ENCODE peak calls at places on chromosomes 7 and 10, in six cellular contexts. P, G, R, E, A and T are unnamed samples.

GRCh38 chr10:85124592-85124991 is 796.2 kb downstream of the CCSER2 start:
- DNase-seq in P (no peak), G (no peak), R (no peak), E (no peak), A (no peak), T (no peak)

GRCh38 chr10:17049195-17049594 is 80.4 kb downstream of the CUBN start:
- DNase-seq in P (no peak), G (no peak), R (no peak), E (no peak), A (no peak), T (no peak)

GRCh38 chr7:74502216-74502891 is 48.6 kb downstream of the GTF2IRD1 start:
- DNase-seq in P (peak; percentile 30), G (no peak), R (no peak), E (peak; percentile 92), A (no peak), T (no peak)

GRCh38 chr10:77348082-77348481 is 289.5 kb downstream of the KCNMA1 start:
- DNase-seq in P (no peak), G (no peak), R (no peak), E (no peak), A (peak; percentile 2), T (no peak)

GRCh38 chr7:112022128-112022527 is 184.1 kb downstream of the DOCK4 start:
- DNase-seq in P (no peak), G (no peak), R (no peak), E (no peak), A (no peak), T (no peak)

GRCh38 chr10:71045936-71046335 is 157.6 kb upstream of the PCBD1 start:
- DNase-seq in P (no peak), G (no peak), R (no peak), E (no peak), A (no peak), T (no peak)

GRCh38 chr7:16187131-16187530 is 234.2 kb downstream of the CRPPA start:
- DNase-seq in P (no peak), G (no peak), R (no peak), E (no peak), A (no peak), T (no peak)

GRCh38 chr7:22356010-22356854 is 722 bp downstream of the RAPGEF5 start:
- DNase-seq in P (no peak), G (no peak), R (peak; percentile 28), E (peak; percentile 51), A (peak; percentile 46), T (no peak)

GRCh38 chr10:97024181-97025073 is 161.3 kb downstream of the SLIT1 start:
- DNase-seq in P (peak; percentile 26), G (no peak), R (no peak), E (no peak), A (peak; percentile 38), T (no peak)

GRCh38 chr7:39700932-39701331 is 77.6 kb downstream of the RALA start:
- DNase-seq in P (no peak), G (peak; percentile 86), R (no peak), E (no peak), A (no peak), T (no peak)

GRCh38 chr7:39702133-39702532 is 78.8 kb downstream of the RALA start:
- DNase-seq in P (no peak), G (no peak), R (no peak), E (no peak), A (no peak), T (no peak)

GRCh38 chr7:39697481-39697880 is 74.1 kb downstream of the RALA start:
- DNase-seq in P (no peak), G (no peak), R (no peak), E (no peak), A (no peak), T (no peak)

GRCh38 chr7:39700165-39700564 is 76.8 kb downstream of the RALA start:
- DNase-seq in P (no peak), G (no peak), R (no peak), E (no peak), A (no peak), T (no peak)

GRCh38 chr7:39703143-39703542 is 79.8 kb downstream of the RALA start:
- DNase-seq in P (no peak), G (no peak), R (no peak), E (no peak), A (no peak), T (no peak)
- TF ChIP-seq CTCF in P (no peak), G (no peak), R (no peak), E (no peak), A (no peak), T (no peak)

GRCh38 chr10:126964190-126964589 is 59.0 kb downstream of the DOCK1 start:
- DNase-seq in P (no peak), G (no peak), R (no peak), E (no peak), A (no peak), T (no peak)

GRCh38 chr10:126972622-126973414 is 67.6 kb downstream of the DOCK1 start:
- DNase-seq in P (no peak), G (no peak), R (no peak), E (no peak), A (no peak), T (no peak)

GRCh38 chr10:126966938-126967337 is 61.7 kb downstream of the DOCK1 start:
- DNase-seq in P (no peak), G (no peak), R (no peak), E (no peak), A (no peak), T (no peak)

GRCh38 chr10:126975221-126975620 is 70.0 kb downstream of the DOCK1 start:
- DNase-seq in P (no peak), G (no peak), R (no peak), E (no peak), A (no peak), T (no peak)

GRCh38 chr10:126969310-126969709 is 64.1 kb downstream of the DOCK1 start:
- DNase-seq in P (no peak), G (no peak), R (no peak), E (no peak), A (no peak), T (no peak)
- TF ChIP-seq CTCF in P (no peak), G (no peak), R (no peak), E (no peak), A (no peak), T (no peak)

GRCh38 chr10:24418532-24418931 is 209.6 kb downstream of the KIAA1217 start:
- DNase-seq in P (no peak), G (no peak), R (no peak), E (no peak), A (no peak), T (no peak)
- TF ChIP-seq CTCF in P (no peak), G (no peak), R (no peak), E (no peak), A (no peak), T (no peak)

DNA sequence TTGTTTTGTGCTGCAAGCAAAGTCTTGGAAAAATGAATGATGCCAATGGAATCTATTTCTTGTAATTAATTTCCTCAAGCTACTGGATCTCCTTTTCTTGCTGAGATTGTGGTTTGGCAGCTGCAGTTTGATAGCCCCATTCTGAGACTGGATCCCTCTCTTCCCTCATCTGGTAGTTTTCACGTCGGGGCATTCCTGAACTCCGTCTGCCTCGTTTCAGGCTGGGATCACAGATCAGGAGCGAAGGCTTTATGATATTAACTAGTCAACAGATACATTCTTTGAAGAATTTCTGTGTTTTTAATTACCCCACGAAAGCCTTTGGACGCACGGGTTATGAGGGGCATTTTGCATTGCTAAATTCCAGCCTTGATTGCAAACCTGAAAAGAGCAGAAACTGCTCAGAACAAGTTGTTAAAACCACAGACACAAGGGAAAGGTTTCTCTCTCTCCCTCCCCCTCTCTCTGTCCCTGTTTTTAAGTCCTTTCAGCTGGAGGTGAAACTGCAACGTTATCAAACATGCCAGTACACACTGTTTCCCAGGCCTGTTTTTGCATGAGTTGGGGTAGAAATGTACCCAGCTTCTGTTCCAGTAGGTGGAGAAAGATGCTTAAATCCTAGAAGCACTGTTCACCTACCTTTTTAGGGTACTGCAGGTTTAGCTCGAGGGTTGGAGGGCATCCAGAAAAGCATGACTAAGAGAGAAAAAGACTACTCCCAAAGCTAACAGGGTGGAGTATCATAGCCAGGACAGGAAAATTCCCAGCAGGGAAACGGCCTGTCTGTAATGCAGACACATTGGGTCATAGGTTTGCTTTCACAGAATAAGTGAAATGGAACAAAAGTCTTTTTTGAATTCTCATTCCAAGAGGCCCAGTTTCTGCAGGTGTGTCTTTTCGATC is 124.3 kb downstream of the CUX1 start:
- DNase-seq in P (peak; percentile 55), G (no peak), R (no peak), E (no peak), A (peak; percentile 28), T (peak; percentile 56)
- TF ChIP-seq CTCF in P (peak; percentile 29), G (no peak), R (no peak), E (no peak), A (no peak), T (no peak)

DNA sequence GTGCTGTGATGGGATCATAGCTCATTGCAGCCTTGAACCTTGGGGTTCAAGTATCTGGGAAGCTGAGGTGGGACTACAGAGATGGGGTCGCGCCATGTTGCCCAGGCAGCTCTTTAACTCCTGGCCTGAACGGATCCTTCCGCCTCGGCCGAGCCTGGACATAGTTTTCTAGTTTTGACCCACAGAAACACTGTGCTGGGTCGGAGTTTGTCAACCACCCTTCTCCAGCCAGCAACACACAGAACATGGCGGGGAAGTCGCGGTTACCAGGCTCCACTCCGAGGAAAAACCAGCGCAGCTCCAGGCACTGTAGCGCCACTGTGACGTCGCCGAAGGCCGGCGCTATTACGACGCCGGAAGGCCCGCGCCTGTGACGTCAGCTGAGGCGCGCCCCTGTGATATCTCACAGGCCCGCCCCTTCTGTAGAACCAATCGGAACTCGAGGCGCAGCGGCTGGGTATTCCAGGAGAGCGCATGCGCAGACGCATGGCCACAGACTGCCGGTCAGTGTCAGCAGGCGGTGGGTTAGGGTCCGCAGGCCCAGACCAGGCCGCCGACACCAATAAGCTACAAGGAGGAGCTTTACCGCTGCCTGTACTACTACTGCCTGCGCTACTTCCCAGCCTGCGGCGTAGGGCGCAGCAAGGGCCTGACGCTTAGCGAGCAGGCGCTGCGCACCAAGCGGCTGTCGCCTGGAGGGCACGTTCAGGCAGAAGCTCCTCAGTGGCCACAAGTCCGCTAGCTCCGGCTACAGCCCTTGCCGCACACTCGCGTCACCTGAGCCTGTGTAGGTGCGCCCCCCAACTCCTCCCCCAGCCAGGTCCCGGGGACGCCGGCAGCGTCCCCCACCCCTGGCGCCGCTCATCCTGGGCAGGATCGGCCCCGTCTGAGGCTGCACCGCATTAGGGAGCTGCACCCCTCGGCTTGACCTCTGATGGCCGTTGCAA is 135.2 kb upstream of the KCTD7 start:
- DNase-seq in P (peak; percentile 98), G (peak; percentile 95), R (peak; percentile 94), E (peak; percentile 98), A (peak; percentile 98), T (peak; percentile 97)
- TF ChIP-seq CTCF in P (peak; percentile 49), G (no peak), R (no peak), E (peak; percentile 10), A (peak; percentile 28), T (no peak)